ENCODE peak calls at places on chromosome 14, in nine cellular contexts. One of them, this sample, is unnamed. For H3K9me3, the result is how much of the 10 kb centered on the place peaks cover.

GRCh38 chr14:90060312-90060964 is 1.4 kb upstream of the KCNK13 start:
- DNase-seq in heart right ventricle: no peak
- DNase-seq in heart left ventricle: peak
- DNase-seq in ovary: peak
- DNase-seq in IMR-90: peak
- DNase-seq in body of pancreas: peak
- DNase-seq in NT2/D1: peak
- DNase-seq in neuronal stem cell: peak
- DNase-seq in fibroblast of lung: peak
- DNase-seq in this sample: no peak

GRCh38 chr14:76546426-76547221 is 170.7 kb downstream of the ESRRB start:
- DNase-seq in heart right ventricle: no peak
- DNase-seq in heart left ventricle: no peak
- DNase-seq in ovary: no peak
- DNase-seq in IMR-90: no peak
- DNase-seq in body of pancreas: no peak
- DNase-seq in NT2/D1: no peak
- DNase-seq in neuronal stem cell: peak
- DNase-seq in fibroblast of lung: no peak
- DNase-seq in this sample: no peak

GRCh38 chr14:99951085-99951484 is 114.1 kb upstream of the EVL start:
- DNase-seq in heart right ventricle: no peak
- DNase-seq in heart left ventricle: no peak
- DNase-seq in ovary: no peak
- DNase-seq in IMR-90: no peak
- DNase-seq in body of pancreas: no peak
- DNase-seq in NT2/D1: no peak
- DNase-seq in neuronal stem cell: no peak
- DNase-seq in fibroblast of lung: no peak
- DNase-seq in this sample: no peak

GRCh38 chr14:32075636-32076277 is 1.3 kb upstream of the ARHGAP5 start:
- DNase-seq in heart right ventricle: peak
- DNase-seq in heart left ventricle: peak
- DNase-seq in ovary: peak
- DNase-seq in IMR-90: peak
- DNase-seq in body of pancreas: peak
- DNase-seq in NT2/D1: no peak
- DNase-seq in neuronal stem cell: peak
- DNase-seq in fibroblast of lung: peak
- DNase-seq in this sample: no peak

GRCh38 chr14:104333903-104334811 is 195.8 kb downstream of the KIF26A start:
- DNase-seq in heart right ventricle: no peak
- DNase-seq in heart left ventricle: no peak
- DNase-seq in ovary: peak
- DNase-seq in IMR-90: no peak
- DNase-seq in body of pancreas: no peak
- DNase-seq in NT2/D1: no peak
- DNase-seq in neuronal stem cell: no peak
- DNase-seq in fibroblast of lung: no peak
- DNase-seq in this sample: no peak

GRCh38 chr14:33781267-33781666 is 169.6 kb downstream of the EGLN3 start:
- DNase-seq in heart right ventricle: no peak
- DNase-seq in heart left ventricle: no peak
- DNase-seq in ovary: no peak
- DNase-seq in IMR-90: no peak
- DNase-seq in body of pancreas: no peak
- DNase-seq in NT2/D1: no peak
- DNase-seq in neuronal stem cell: no peak
- DNase-seq in fibroblast of lung: peak
- DNase-seq in this sample: no peak

GRCh38 chr14:50823763-50824636 is 7.0 kb downstream of the NIN start:
- DNase-seq in heart right ventricle: no peak
- DNase-seq in heart left ventricle: no peak
- DNase-seq in ovary: no peak
- DNase-seq in IMR-90: no peak
- DNase-seq in body of pancreas: peak
- DNase-seq in NT2/D1: no peak
- DNase-seq in neuronal stem cell: no peak
- DNase-seq in fibroblast of lung: peak
- DNase-seq in this sample: peak

GRCh38 chr14:74478996-74479635 is 14.0 kb downstream of the NPC2 start:
- DNase-seq in heart right ventricle: no peak
- DNase-seq in heart left ventricle: no peak
- DNase-seq in ovary: no peak
- DNase-seq in IMR-90: peak
- DNase-seq in body of pancreas: no peak
- DNase-seq in NT2/D1: peak
- DNase-seq in neuronal stem cell: peak
- DNase-seq in fibroblast of lung: no peak
- DNase-seq in this sample: no peak

GRCh38 chr14:40221428-40221827 is 789.2 kb upstream of the FBXO33 start:
- DNase-seq in heart right ventricle: no peak
- DNase-seq in heart left ventricle: no peak
- DNase-seq in ovary: no peak
- DNase-seq in IMR-90: no peak
- DNase-seq in body of pancreas: no peak
- DNase-seq in NT2/D1: no peak
- DNase-seq in neuronal stem cell: no peak
- DNase-seq in fibroblast of lung: no peak
- DNase-seq in this sample: no peak

GRCh38 chr14:92103363-92103762 is 3.0 kb downstream of the ATXN3 start:
- DNase-seq in heart right ventricle: no peak
- DNase-seq in heart left ventricle: no peak
- DNase-seq in ovary: no peak
- DNase-seq in IMR-90: no peak
- DNase-seq in body of pancreas: no peak
- DNase-seq in NT2/D1: no peak
- DNase-seq in neuronal stem cell: no peak
- DNase-seq in fibroblast of lung: no peak
- DNase-seq in this sample: no peak

GRCh38 chr14:73888971-73889370 is 2.3 kb downstream of the ZNF410 start:
- DNase-seq in heart right ventricle: no peak
- DNase-seq in heart left ventricle: no peak
- DNase-seq in ovary: no peak
- DNase-seq in IMR-90: peak
- DNase-seq in body of pancreas: no peak
- DNase-seq in NT2/D1: no peak
- DNase-seq in neuronal stem cell: no peak
- DNase-seq in fibroblast of lung: peak
- DNase-seq in this sample: no peak

DNA sequence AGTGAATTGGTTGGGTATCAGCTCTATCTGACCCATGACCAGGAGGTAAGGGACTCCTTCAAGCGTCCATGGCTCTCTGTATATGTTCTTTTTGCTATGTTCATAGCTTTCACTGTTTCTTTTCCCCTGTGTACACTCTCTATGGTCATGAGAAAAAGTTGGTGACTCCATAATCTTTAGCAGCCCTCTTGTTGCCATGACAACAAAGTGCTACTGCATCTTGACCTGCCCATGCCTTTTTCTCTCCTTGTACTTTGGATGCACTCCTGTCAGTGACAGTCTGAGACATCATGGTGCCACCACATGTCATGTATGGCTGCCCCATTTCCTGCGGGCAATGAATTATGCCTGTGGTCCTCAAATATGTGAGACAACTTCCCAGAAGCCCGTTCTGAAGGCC is 280.2 kb downstream of the TMEM121 start:
- DNase-seq in heart right ventricle: no peak
- DNase-seq in heart left ventricle: no peak
- DNase-seq in ovary: no peak
- DNase-seq in IMR-90: no peak
- DNase-seq in body of pancreas: no peak
- DNase-seq in NT2/D1: no peak
- DNase-seq in neuronal stem cell: no peak
- DNase-seq in fibroblast of lung: no peak
- DNase-seq in this sample: no peak
- H3K9me3 ChIP-seq in heart right ventricle: under half
- H3K9me3 ChIP-seq in heart left ventricle: under half
- H3K9me3 ChIP-seq in ovary: under half
- H3K9me3 ChIP-seq in IMR-90: under half
- H3K9me3 ChIP-seq in body of pancreas: under half
- H3K9me3 ChIP-seq in NT2/D1: under half
- H3K9me3 ChIP-seq in neuronal stem cell: under half
- H3K9me3 ChIP-seq in fibroblast of lung: under half
- H3K9me3 ChIP-seq in this sample: under half

GRCh38 chr14:106809615-106810014 is 1283.2 kb downstream of the TMEM121 start:
- DNase-seq in heart right ventricle: no peak
- DNase-seq in heart left ventricle: no peak
- DNase-seq in ovary: no peak
- DNase-seq in IMR-90: no peak
- DNase-seq in body of pancreas: no peak
- DNase-seq in NT2/D1: no peak
- DNase-seq in neuronal stem cell: no peak
- DNase-seq in fibroblast of lung: no peak
- DNase-seq in this sample: no peak

GRCh38 chr14:106808458-106808857 is 1282.1 kb downstream of the TMEM121 start:
- DNase-seq in heart right ventricle: no peak
- DNase-seq in heart left ventricle: no peak
- DNase-seq in ovary: no peak
- DNase-seq in IMR-90: no peak
- DNase-seq in body of pancreas: no peak
- DNase-seq in NT2/D1: no peak
- DNase-seq in neuronal stem cell: no peak
- DNase-seq in fibroblast of lung: no peak
- DNase-seq in this sample: no peak

GRCh38 chr14:106808907-106809306 is 1282.5 kb downstream of the TMEM121 start:
- DNase-seq in heart right ventricle: no peak
- DNase-seq in heart left ventricle: no peak
- DNase-seq in ovary: no peak
- DNase-seq in IMR-90: no peak
- DNase-seq in body of pancreas: no peak
- DNase-seq in NT2/D1: no peak
- DNase-seq in neuronal stem cell: no peak
- DNase-seq in fibroblast of lung: no peak
- DNase-seq in this sample: no peak

GRCh38 chr14:106811167-106811566 is 1284.8 kb downstream of the TMEM121 start:
- DNase-seq in heart right ventricle: no peak
- DNase-seq in heart left ventricle: no peak
- DNase-seq in ovary: no peak
- DNase-seq in IMR-90: no peak
- DNase-seq in body of pancreas: no peak
- DNase-seq in NT2/D1: no peak
- DNase-seq in neuronal stem cell: no peak
- DNase-seq in fibroblast of lung: no peak
- DNase-seq in this sample: no peak

GRCh38 chr14:106807493-106807892 is 1281.1 kb downstream of the TMEM121 start:
- DNase-seq in heart right ventricle: no peak
- DNase-seq in heart left ventricle: no peak
- DNase-seq in ovary: no peak
- DNase-seq in IMR-90: no peak
- DNase-seq in body of pancreas: no peak
- DNase-seq in NT2/D1: no peak
- DNase-seq in neuronal stem cell: no peak
- DNase-seq in fibroblast of lung: no peak
- DNase-seq in this sample: no peak
- H3K9me3 ChIP-seq in heart right ventricle: under half
- H3K9me3 ChIP-seq in heart left ventricle: under half
- H3K9me3 ChIP-seq in ovary: under half
- H3K9me3 ChIP-seq in IMR-90: under half
- H3K9me3 ChIP-seq in body of pancreas: under half
- H3K9me3 ChIP-seq in NT2/D1: under half
- H3K9me3 ChIP-seq in neuronal stem cell: under half
- H3K9me3 ChIP-seq in fibroblast of lung: under half
- H3K9me3 ChIP-seq in this sample: under half

GRCh38 chr14:68897559-68898160 is 81.4 kb downstream of the ACTN1 start:
- DNase-seq in heart right ventricle: no peak
- DNase-seq in heart left ventricle: peak
- DNase-seq in ovary: no peak
- DNase-seq in IMR-90: no peak
- DNase-seq in body of pancreas: no peak
- DNase-seq in NT2/D1: no peak
- DNase-seq in neuronal stem cell: no peak
- DNase-seq in fibroblast of lung: no peak
- DNase-seq in this sample: no peak
- H3K9me3 ChIP-seq in heart right ventricle: under half
- H3K9me3 ChIP-seq in heart left ventricle: under half
- H3K9me3 ChIP-seq in ovary: under half
- H3K9me3 ChIP-seq in IMR-90: under half
- H3K9me3 ChIP-seq in body of pancreas: under half
- H3K9me3 ChIP-seq in NT2/D1: under half
- H3K9me3 ChIP-seq in neuronal stem cell: under half
- H3K9me3 ChIP-seq in fibroblast of lung: under half
- H3K9me3 ChIP-seq in this sample: under half

GRCh38 chr14:20988717-20989116 is 1.1 kb upstream of the METTL17 start:
- DNase-seq in heart right ventricle: no peak
- DNase-seq in heart left ventricle: no peak
- DNase-seq in ovary: no peak
- DNase-seq in IMR-90: no peak
- DNase-seq in body of pancreas: no peak
- DNase-seq in NT2/D1: no peak
- DNase-seq in neuronal stem cell: no peak
- DNase-seq in fibroblast of lung: no peak
- DNase-seq in this sample: no peak

GRCh38 chr14:20989464-20989786 is 355 bp upstream of the METTL17 start:
- DNase-seq in heart right ventricle: no peak
- DNase-seq in heart left ventricle: no peak
- DNase-seq in ovary: no peak
- DNase-seq in IMR-90: no peak
- DNase-seq in body of pancreas: no peak
- DNase-seq in NT2/D1: no peak
- DNase-seq in neuronal stem cell: no peak
- DNase-seq in fibroblast of lung: no peak
- DNase-seq in this sample: no peak

GRCh38 chr14:20986811-20987210 is 3.0 kb upstream of the METTL17 start:
- DNase-seq in heart right ventricle: peak
- DNase-seq in heart left ventricle: peak
- DNase-seq in ovary: no peak
- DNase-seq in IMR-90: peak
- DNase-seq in body of pancreas: peak
- DNase-seq in NT2/D1: no peak
- DNase-seq in neuronal stem cell: no peak
- DNase-seq in fibroblast of lung: peak
- DNase-seq in this sample: no peak

DNA sequence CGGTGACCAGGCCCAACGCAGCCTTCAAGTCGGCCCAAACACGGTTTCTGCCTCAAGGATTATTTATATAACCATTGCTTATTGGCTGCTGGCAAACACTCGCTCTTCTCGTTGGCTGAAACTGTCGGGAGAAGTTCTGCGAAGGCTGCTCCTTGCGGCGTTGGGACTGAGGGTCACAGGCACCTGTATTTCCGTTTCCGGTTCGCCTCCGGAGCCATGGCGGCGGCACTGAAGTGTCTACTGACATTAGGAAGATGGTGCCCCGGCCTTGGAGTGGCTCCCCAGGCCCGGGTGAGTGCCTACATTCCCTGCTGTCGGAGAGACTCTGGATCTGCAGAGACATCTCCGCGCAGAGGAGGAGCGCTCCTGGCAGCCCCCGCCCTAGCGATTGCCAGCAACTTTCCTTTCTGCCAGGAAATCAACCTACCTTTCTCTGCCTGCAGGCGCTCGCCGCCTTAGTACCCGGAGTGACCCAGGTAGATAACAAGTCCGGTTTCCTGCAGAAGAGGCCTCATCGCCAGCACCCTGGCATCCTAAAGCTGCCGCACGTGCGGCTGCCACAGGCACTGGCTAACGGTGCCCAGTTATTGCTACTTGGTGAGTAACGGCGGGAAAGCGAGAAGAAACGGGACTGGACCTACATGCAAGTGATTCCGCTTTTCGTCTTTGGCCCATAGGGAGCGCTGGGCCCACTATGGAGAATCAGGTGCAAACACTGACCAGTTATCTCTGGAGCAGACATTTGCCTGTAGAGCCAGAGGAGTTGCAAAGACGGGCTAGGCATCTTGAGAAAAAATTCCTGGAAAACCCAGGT is at the start of gene METTL17:
- DNase-seq in heart right ventricle: peak
- DNase-seq in heart left ventricle: peak
- DNase-seq in ovary: peak
- DNase-seq in IMR-90: peak
- DNase-seq in body of pancreas: peak
- DNase-seq in NT2/D1: peak
- DNase-seq in neuronal stem cell: peak
- DNase-seq in fibroblast of lung: peak
- DNase-seq in this sample: peak
- H3K9me3 ChIP-seq in heart right ventricle: under half
- H3K9me3 ChIP-seq in heart left ventricle: under half
- H3K9me3 ChIP-seq in ovary: under half
- H3K9me3 ChIP-seq in IMR-90: under half
- H3K9me3 ChIP-seq in body of pancreas: under half
- H3K9me3 ChIP-seq in NT2/D1: under half
- H3K9me3 ChIP-seq in neuronal stem cell: under half
- H3K9me3 ChIP-seq in fibroblast of lung: under half
- H3K9me3 ChIP-seq in this sample: under half

This sample was measured in CD8-positive, alpha-beta memory T cell.